ENCODE peak calls at places on chromosomes 2 and 18, in four cellular contexts. One of them, this sample, is unnamed.
A peak's percentile ranks its signal among the peaks of the same experiment; 100 is the strongest.

GRCh38 chr2:120430957-120431356 is 85.0 kb downstream of the INHBB start:
- DNase-seq in Peyer's patch: no peak
- DNase-seq in caudate nucleus: no peak
- DNase-seq in psoas muscle: no peak
- DNase-seq in this sample: no peak

GRCh38 chr2:196399736-196400691 is 228.6 kb upstream of the STK17B start:
- DNase-seq in Peyer's patch: no peak
- DNase-seq in caudate nucleus: no peak
- DNase-seq in psoas muscle: no peak
- DNase-seq in this sample: no peak

GRCh38 chr2:11073251-11073650 is 82.0 kb upstream of the SLC66A3 start:
- DNase-seq in Peyer's patch: no peak
- DNase-seq in caudate nucleus: no peak
- DNase-seq in psoas muscle: no peak
- DNase-seq in this sample: no peak

GRCh38 chr2:102735431-102736130 is 26.2 kb upstream of the TMEM182 start:
- DNase-seq in Peyer's patch: no peak
- DNase-seq in caudate nucleus: no peak
- DNase-seq in psoas muscle: peak; percentile 18
- DNase-seq in this sample: no peak

GRCh38 chr2:205474746-205475145 is 207.6 kb upstream of the NRP2 start:
- DNase-seq in Peyer's patch: no peak
- DNase-seq in caudate nucleus: no peak
- DNase-seq in psoas muscle: no peak
- DNase-seq in this sample: no peak

GRCh38 chr2:238954841-238955521 is 107.1 kb downstream of the TWIST2 start:
- DNase-seq in Peyer's patch: no peak
- DNase-seq in caudate nucleus: no peak
- DNase-seq in psoas muscle: no peak
- DNase-seq in this sample: no peak

GRCh38 chr2:169086893-169087467 is 17.6 kb downstream of the DHRS9 start:
- DNase-seq in Peyer's patch: no peak
- DNase-seq in caudate nucleus: no peak
- DNase-seq in psoas muscle: no peak
- DNase-seq in this sample: no peak

GRCh38 chr2:124027182-124027581 is 2.1 kb downstream of the CNTNAP5 start:
- DNase-seq in Peyer's patch: no peak
- DNase-seq in caudate nucleus: no peak
- DNase-seq in psoas muscle: no peak
- DNase-seq in this sample: peak; percentile 13

GRCh38 chr18:8208716-8209115 is 400.5 kb upstream of the RAB12 start:
- DNase-seq in Peyer's patch: no peak
- DNase-seq in caudate nucleus: no peak
- DNase-seq in psoas muscle: no peak
- DNase-seq in this sample: no peak

GRCh38 chr18:41681138-41681881 is 273.7 kb upstream of the PIK3C3 start:
- DNase-seq in Peyer's patch: no peak
- DNase-seq in caudate nucleus: no peak
- DNase-seq in psoas muscle: no peak
- DNase-seq in this sample: no peak

GRCh38 chr2:11155326-11156059 is at the start of gene SLC66A3:
- DNase-seq in Peyer's patch: peak; percentile 39
- DNase-seq in caudate nucleus: no peak
- DNase-seq in psoas muscle: no peak
- DNase-seq in this sample: no peak

GRCh38 chr18:77108001-77108692 is 24.4 kb downstream of the MBP start:
- DNase-seq in Peyer's patch: peak; percentile 57
- DNase-seq in caudate nucleus: no peak
- DNase-seq in psoas muscle: no peak
- DNase-seq in this sample: no peak

GRCh38 chr2:187985923-187986322 is 305.8 kb upstream of the GULP1 start:
- DNase-seq in Peyer's patch: no peak
- DNase-seq in caudate nucleus: no peak
- DNase-seq in psoas muscle: no peak
- DNase-seq in this sample: no peak

GRCh38 chr2:233831011-233831721 is 23.2 kb downstream of the HJURP start:
- DNase-seq in Peyer's patch: no peak
- DNase-seq in caudate nucleus: no peak
- DNase-seq in psoas muscle: no peak
- DNase-seq in this sample: no peak

GRCh38 chr2:130764821-130765115 is 9.4 kb downstream of the AMER3 start:
- DNase-seq in Peyer's patch: no peak
- DNase-seq in caudate nucleus: no peak
- DNase-seq in psoas muscle: no peak
- DNase-seq in this sample: no peak

GRCh38 chr18:48123324-48123723 is 192.9 kb upstream of the SMAD2 start:
- DNase-seq in Peyer's patch: no peak
- DNase-seq in caudate nucleus: no peak
- DNase-seq in psoas muscle: no peak
- DNase-seq in this sample: no peak

This sample was measured in occipital lobe.